ENCODE peak calls at places on chromosomes 7 and 10, in nine cellular contexts. J is Panc1, P is osteocyte, G is left ventricle myocardium inferior, U is dorsolateral prefrontal cortex, T is BJ, H is Peyer's patch, R is mesothelial cell of epicardium, K is epithelial cell of esophagus. Z is an unnamed sample.

GRCh38 chr7:103689262-103689661 is 243.3 kb upstream of the SLC26A5 start:
- DNase-seq in J (no peak), P (no peak), G (no peak), U (no peak), T (no peak), H (no peak), R (no peak), K (no peak), Z (no peak)

GRCh38 chr10:3699896-3700295 is 85.1 kb downstream of the KLF6 start:
- DNase-seq in J (no peak), P (no peak), G (no peak), U (no peak), T (no peak), H (no peak), R (no peak), K (no peak), Z (no peak)

GRCh38 chr10:132793871-132794849 is 8.2 kb upstream of the NKX6-2 start:
- DNase-seq in J (no peak), P (no peak), G (no peak), U (no peak), T (no peak), H (no peak), R (no peak), K (no peak), Z (peak)

GRCh38 chr10:119782981-119783664 is 57.3 kb downstream of the INPP5F start:
- DNase-seq in J (no peak), P (no peak), G (no peak), U (no peak), T (no peak), H (no peak), R (no peak), K (no peak), Z (no peak)

GRCh38 chr7:42244828-42245227 is 7.8 kb upstream of the GLI3 start:
- DNase-seq in J (no peak), P (no peak), G (no peak), U (no peak), T (no peak), H (no peak), R (no peak), K (peak), Z (no peak)

GRCh38 chr10:16902606-16903005 is 85.4 kb upstream of the RSU1 start:
- DNase-seq in J (no peak), P (no peak), G (no peak), U (no peak), T (no peak), H (no peak), R (no peak), K (no peak), Z (no peak)

GRCh38 chr10:79410315-79411094 is 34.9 kb downstream of the ZCCHC24 start:
- DNase-seq in J (no peak), P (no peak), G (no peak), U (no peak), T (no peak), H (no peak), R (no peak), K (no peak), Z (peak)

GRCh38 chr10:43258032-43258921 is 8.6 kb downstream of the RASGEF1A start:
- DNase-seq in J (no peak), P (peak), G (no peak), U (no peak), T (no peak), H (peak), R (no peak), K (no peak), Z (no peak)

GRCh38 chr10:117412469-117413005 is 37.3 kb upstream of the PDZD8 start:
- DNase-seq in J (no peak), P (no peak), G (no peak), U (no peak), T (no peak), H (no peak), R (no peak), K (no peak), Z (no peak)

GRCh38 chr7:66047426-66047825 is 28.2 kb upstream of the ASL start:
- DNase-seq in J (no peak), P (no peak), G (no peak), U (no peak), T (peak), H (no peak), R (no peak), K (peak), Z (no peak)

GRCh38 chr10:61642692-61643091 is 20.0 kb upstream of the CABCOCO1 start:
- DNase-seq in J (no peak), P (no peak), G (no peak), U (no peak), T (peak), H (no peak), R (no peak), K (peak), Z (no peak)

GRCh38 chr10:69333205-69333604 is 54.9 kb downstream of the HK1 start:
- DNase-seq in J (no peak), P (no peak), G (no peak), U (no peak), T (no peak), H (no peak), R (peak), K (peak), Z (no peak)

GRCh38 chr10:72088879-72089585 is 681 bp upstream of the SPOCK2 start:
- DNase-seq in J (no peak), P (no peak), G (peak), U (no peak), T (no peak), H (peak), R (no peak), K (peak), Z (peak)

GRCh38 chr10:132360766-132361447 is 28.9 kb downstream of the LRRC27 start:
- DNase-seq in J (no peak), P (no peak), G (no peak), U (peak), T (no peak), H (no peak), R (no peak), K (no peak), Z (no peak)

GRCh38 chr10:78458983-78459638 is 425.4 kb downstream of the RPS24 start:
- DNase-seq in J (peak), P (no peak), G (no peak), U (no peak), T (peak), H (no peak), R (no peak), K (peak), Z (no peak)

GRCh38 chr10:101070098-101070497 is 8.3 kb downstream of the KAZALD1 start:
- DNase-seq in J (no peak), P (no peak), G (no peak), U (no peak), T (no peak), H (no peak), R (no peak), K (no peak), Z (no peak)

GRCh38 chr10:115801987-115802386 is 471.0 kb downstream of the GFRA1 start:
- DNase-seq in J (no peak), P (no peak), G (no peak), U (no peak), T (no peak), H (no peak), R (no peak), K (no peak), Z (no peak)

GRCh38 chr7:129804301-129805085 is 148.3 kb downstream of the UBE2H start:
- DNase-seq in J (no peak), P (no peak), G (no peak), U (no peak), T (no peak), H (no peak), R (no peak), K (no peak), Z (no peak)

DNA sequence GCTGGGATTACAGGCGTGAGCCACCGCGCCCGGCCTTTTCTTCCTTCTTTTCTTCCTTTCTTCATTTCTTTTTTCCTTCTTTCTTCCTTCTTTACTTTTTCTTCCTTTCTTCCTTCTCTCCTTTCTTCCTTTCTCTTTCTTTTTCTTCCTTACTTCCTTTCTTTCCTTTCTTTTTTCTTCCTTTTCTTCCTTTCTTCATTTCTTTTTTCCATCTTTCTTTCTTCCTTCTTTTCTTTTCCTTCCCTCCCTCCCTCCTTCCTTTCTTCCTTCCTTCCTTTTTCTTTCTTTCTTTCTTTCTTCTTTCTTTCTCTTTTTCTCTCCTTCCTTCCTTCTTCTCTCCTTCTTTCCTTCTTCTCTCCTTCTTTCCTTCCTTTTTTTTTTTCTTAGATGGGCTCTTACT is 47.0 kb upstream of the CUX1 start:
- DNase-seq in J (no peak), P (no peak), G (no peak), U (no peak), T (no peak), H (no peak), R (no peak), K (no peak), Z (no peak)
- TF ChIP-seq CTCF in J (no peak), P (no peak), G (no peak), U (no peak), T (no peak), H (no peak), R (no peak), K (no peak), Z (no peak)

GRCh38 chr7:43791-44540 is 148.4 kb upstream of the FAM20C start:
- DNase-seq in J (no peak), P (no peak), G (no peak), U (no peak), T (no peak), H (no peak), R (peak), K (no peak), Z (no peak)
- TF ChIP-seq CTCF in J (no peak), P (no peak), G (no peak), U (no peak), T (no peak), H (no peak), R (no peak), K (no peak), Z (no peak)

GRCh38 chr7:49631071-49631826 is 142.2 kb upstream of the VWC2 start:
- DNase-seq in J (no peak), P (no peak), G (no peak), U (no peak), T (no peak), H (no peak), R (no peak), K (no peak), Z (no peak)
- TF ChIP-seq CTCF in J (no peak), P (no peak), G (no peak), U (no peak), T (no peak), H (no peak), R (no peak), K (no peak), Z (no peak)

GRCh38 chr7:90835861-90836260 is 239.7 kb downstream of the CDK14 start:
- DNase-seq in J (no peak), P (no peak), G (no peak), U (no peak), T (no peak), H (no peak), R (no peak), K (peak), Z (no peak)

GRCh38 chr7:90839892-90840291 is 243.8 kb downstream of the CDK14 start:
- DNase-seq in J (no peak), P (no peak), G (no peak), U (no peak), T (no peak), H (no peak), R (no peak), K (no peak), Z (no peak)

GRCh38 chr7:90836937-90837336 is 240.8 kb downstream of the CDK14 start:
- DNase-seq in J (no peak), P (no peak), G (no peak), U (no peak), T (peak), H (no peak), R (no peak), K (no peak), Z (no peak)

GRCh38 chr7:90841759-90842429 is 245.8 kb downstream of the CDK14 start:
- DNase-seq in J (no peak), P (no peak), G (no peak), U (no peak), T (no peak), H (no peak), R (no peak), K (no peak), Z (no peak)

DNA sequence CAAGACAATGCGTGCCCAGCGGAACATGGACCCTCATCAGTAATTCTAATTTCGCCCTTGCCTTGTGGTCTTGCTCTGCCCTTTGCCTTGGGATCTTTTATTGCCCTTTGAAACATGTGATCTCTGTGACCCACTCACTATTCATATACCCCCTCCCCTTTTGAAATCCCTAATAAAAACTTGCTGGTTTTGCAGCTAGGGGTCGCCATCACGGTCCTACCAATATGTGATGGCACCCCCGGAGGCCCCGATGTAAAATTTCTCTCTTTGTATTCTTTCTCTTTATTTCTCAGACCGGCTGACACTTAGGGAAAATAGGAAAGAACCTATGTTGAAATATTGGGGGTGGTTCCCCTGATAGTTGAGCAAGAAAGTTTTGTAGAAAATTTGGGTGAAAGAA is 242.7 kb downstream of the CDK14 start:
- DNase-seq in J (no peak), P (no peak), G (no peak), U (no peak), T (no peak), H (no peak), R (no peak), K (no peak), Z (no peak)
- TF ChIP-seq CTCF in J (no peak), P (no peak), G (no peak), U (no peak), T (no peak), H (no peak), R (no peak), K (no peak), Z (no peak)

GRCh38 chr7:45178241-45179225 is 20.9 kb downstream of the RAMP3 start:
- DNase-seq in J (no peak), P (no peak), G (no peak), U (no peak), T (no peak), H (no peak), R (no peak), K (no peak), Z (no peak)
- TF ChIP-seq CTCF in J (no peak), P (peak), G (no peak), U (peak), T (no peak), H (no peak), R (no peak), K (no peak), Z (no peak)